ENCODE peak calls at places on chromosomes 5 and 9, in nine cellular contexts. A, G, U, W, P, Z, Y, L and O are unnamed samples.

GRCh38 chr5:92180406-92180805 is 797.3 kb upstream of the ARRDC3 start:
- DNase-seq in A (no peak), G (no peak), U (no peak), W (no peak), P (no peak), Z (no peak), Y (no peak), L (no peak), O (no peak)

GRCh38 chr5:176415240-176416122 is 858 bp downstream of the CLTB start:
- DNase-seq in A (peak), G (peak), U (no peak), W (no peak), P (no peak), Z (peak), Y (no peak), L (no peak), O (peak)

GRCh38 chr9:134855231-134855899 is 25.2 kb upstream of the FCN2 start:
- DNase-seq in A (no peak), G (peak), U (no peak), W (no peak), P (no peak), Z (no peak), Y (no peak), L (no peak), O (no peak)

GRCh38 chr5:132219289-132219970 is 8.2 kb downstream of the P4HA2 start:
- DNase-seq in A (no peak), G (no peak), U (no peak), W (no peak), P (no peak), Z (no peak), Y (no peak), L (no peak), O (no peak)

GRCh38 chr5:5128766-5129165 is 11.4 kb upstream of the ADAMTS16 start:
- DNase-seq in A (no peak), G (no peak), U (no peak), W (no peak), P (no peak), Z (no peak), Y (no peak), L (no peak), O (no peak)

GRCh38 chr9:130227833-130228232 is 37.7 kb upstream of the HMCN2 start:
- DNase-seq in A (no peak), G (no peak), U (no peak), W (no peak), P (no peak), Z (no peak), Y (no peak), L (no peak), O (peak)

GRCh38 chr5:177598477-177598876 is 1.5 kb upstream of the B4GALT7 start:
- DNase-seq in A (no peak), G (no peak), U (no peak), W (peak), P (no peak), Z (no peak), Y (no peak), L (no peak), O (no peak)

GRCh38 chr5:122547669-122548068 is 227.2 kb upstream of the SNX2 start:
- DNase-seq in A (no peak), G (no peak), U (no peak), W (no peak), P (no peak), Z (no peak), Y (no peak), L (no peak), O (no peak)

GRCh38 chr5:138338411-138339085 is 482 bp downstream of the FAM53C start:
- DNase-seq in A (no peak), G (no peak), U (no peak), W (peak), P (no peak), Z (no peak), Y (no peak), L (no peak), O (no peak)

GRCh38 chr9:93143830-93144530 is 9.9 kb upstream of the NINJ1 start:
- DNase-seq in A (peak), G (no peak), U (peak), W (no peak), P (peak), Z (no peak), Y (no peak), L (peak), O (no peak)

GRCh38 chr5:15886156-15886555 is 293.4 kb downstream of the MARCHF11 start:
- DNase-seq in A (no peak), G (no peak), U (no peak), W (no peak), P (no peak), Z (no peak), Y (no peak), L (no peak), O (no peak)

GRCh38 chr5:125583291-125583690 is 836.9 kb upstream of the ZNF608 start:
- DNase-seq in A (no peak), G (no peak), U (no peak), W (no peak), P (no peak), Z (no peak), Y (no peak), L (no peak), O (no peak)

GRCh38 chr9:34506623-34507022 is 16.2 kb downstream of the ENHO start:
- DNase-seq in A (no peak), G (no peak), U (no peak), W (no peak), P (no peak), Z (no peak), Y (no peak), L (no peak), O (no peak)

GRCh38 chr5:61071565-61071964 is 90.7 kb downstream of the SMIM15 start:
- DNase-seq in A (no peak), G (no peak), U (no peak), W (no peak), P (no peak), Z (no peak), Y (no peak), L (no peak), O (no peak)

GRCh38 chr5:112691758-112692157 is 45.9 kb upstream of the APC start:
- DNase-seq in A (peak), G (no peak), U (peak), W (peak), P (peak), Z (peak), Y (peak), L (no peak), O (no peak)

GRCh38 chr5:1540166-1540565 is 16.4 kb upstream of the LPCAT1 start:
- DNase-seq in A (no peak), G (no peak), U (no peak), W (no peak), P (no peak), Z (no peak), Y (no peak), L (no peak), O (peak)

GRCh38 chr9:27499481-27499880 is 24.6 kb upstream of the IFNK start:
- DNase-seq in A (peak), G (no peak), U (no peak), W (peak), P (no peak), Z (peak), Y (peak), L (no peak), O (no peak)

GRCh38 chr9:35060548-35061207 is 11.7 kb downstream of the VCP start:
- DNase-seq in A (no peak), G (no peak), U (no peak), W (no peak), P (no peak), Z (no peak), Y (no peak), L (no peak), O (no peak)

GRCh38 chr5:23139338-23140171 is 286.4 kb upstream of the CDH12 start:
- DNase-seq in A (peak), G (no peak), U (no peak), W (peak), P (no peak), Z (peak), Y (peak), L (no peak), O (no peak)

GRCh38 chr5:23893561-23893960 is 386.2 kb downstream of the PRDM9 start:
- DNase-seq in A (no peak), G (no peak), U (no peak), W (no peak), P (no peak), Z (no peak), Y (peak), L (no peak), O (no peak)

GRCh38 chr5:142110046-142110531 is 1.5 kb downstream of the NDFIP1 start:
- DNase-seq in A (no peak), G (peak), U (no peak), W (peak), P (peak), Z (peak), Y (peak), L (no peak), O (no peak)

GRCh38 chr9:92634712-92635605 is 35.0 kb downstream of the IPPK start:
- DNase-seq in A (peak), G (peak), U (peak), W (peak), P (peak), Z (peak), Y (peak), L (peak), O (peak)

GRCh38 chr5:163574477-163575440 is 69.3 kb downstream of the MAT2B start:
- DNase-seq in A (no peak), G (no peak), U (no peak), W (no peak), P (no peak), Z (no peak), Y (no peak), L (no peak), O (no peak)

GRCh38 chr9:133492061-133493021 is 13.4 kb upstream of the SLC2A6 start:
- DNase-seq in A (peak), G (no peak), U (no peak), W (no peak), P (no peak), Z (no peak), Y (no peak), L (no peak), O (peak)